ENCODE peak calls at places on chromosomes 4 and X, in four cellular contexts. B, H, S and O are unnamed samples.

GRCh38 chr4:99759988-99760387 is 56.6 kb upstream of the DAPP1 start:
- DNase-seq in H (no peak), S (no peak), B (no peak), O (no peak)

GRCh38 chrX:48835524-48836329 is at the start of gene PCSK1N:
- DNase-seq in S (peak; percentile 61), H (no peak), B (peak; percentile 62), O (no peak)

GRCh38 chr4:6891436-6892170 is 18.0 kb upstream of the TBC1D14 start:
- DNase-seq in H (peak; percentile 19), S (no peak), B (no peak), O (no peak)

GRCh38 chr4:108947526-108947925 is 184.7 kb upstream of the ETNPPL start:
- DNase-seq in B (no peak), S (no peak), H (no peak), O (no peak)

GRCh38 chrX:51163730-51164129 is 168.9 kb upstream of the NUDT10 start:
- DNase-seq in B (no peak), S (no peak), H (no peak), O (no peak)

GRCh38 chrX:45697591-45697990 is 496.9 kb upstream of the DIPK2B start:
- DNase-seq in H (peak; percentile 89), B (no peak), S (no peak), O (no peak)

GRCh38 chr4:84451546-84451945 is 47.5 kb downstream of the NKX6-1 start:
- DNase-seq in H (peak; percentile 20), B (peak; percentile 10), S (peak; percentile 48), O (no peak)

GRCh38 chr4:142846729-142847606 is 867 bp upstream of the INPP4B start:
- DNase-seq in S (peak; percentile 83), H (peak; percentile 39), B (peak; percentile 72), O (no peak)

GRCh38 chr4:142567199-142567598 is 278.9 kb downstream of the INPP4B start:
- DNase-seq in B (peak; percentile 40), H (peak; percentile 18), S (peak; percentile 87), O (no peak)

GRCh38 chrX:19127649-19128168 is 5.4 kb upstream of the ADGRG2 start:
- DNase-seq in H (no peak), B (no peak), S (no peak), O (no peak)

GRCh38 chr4:79597266-79597665 is 189.2 kb upstream of the GK2 start:
- DNase-seq in B (no peak), S (no peak), H (peak; percentile 27), O (no peak)

GRCh38 chr4:177393236-177393635 is 49.0 kb downstream of the AGA start:
- DNase-seq in B (no peak), H (no peak), S (no peak), O (no peak)

GRCh38 chrX:39595977-39596376 is 501.8 kb downstream of the BCOR start:
- DNase-seq in S (no peak), H (no peak), B (no peak), O (no peak)

GRCh38 chrX:20653070-20653469 is 386.4 kb upstream of the RPS6KA3 start:
- DNase-seq in S (no peak), H (peak; percentile 9), B (no peak), O (no peak)

GRCh38 chr4:21134994-21135393 is 434.7 kb downstream of the PACRGL start:
- DNase-seq in S (peak; percentile 65), H (peak; percentile 61), B (peak; percentile 42), O (no peak)

GRCh38 chr4:186790630-186791029 is 67.0 kb upstream of the FAT1 start:
- DNase-seq in B (no peak), S (no peak), H (no peak), O (no peak)

GRCh38 chr4:185534850-185535761 is at the start of gene PDLIM3:
- DNase-seq in B (peak; percentile 80), S (peak; percentile 87), H (peak; percentile 51), O (no peak)

DNA sequence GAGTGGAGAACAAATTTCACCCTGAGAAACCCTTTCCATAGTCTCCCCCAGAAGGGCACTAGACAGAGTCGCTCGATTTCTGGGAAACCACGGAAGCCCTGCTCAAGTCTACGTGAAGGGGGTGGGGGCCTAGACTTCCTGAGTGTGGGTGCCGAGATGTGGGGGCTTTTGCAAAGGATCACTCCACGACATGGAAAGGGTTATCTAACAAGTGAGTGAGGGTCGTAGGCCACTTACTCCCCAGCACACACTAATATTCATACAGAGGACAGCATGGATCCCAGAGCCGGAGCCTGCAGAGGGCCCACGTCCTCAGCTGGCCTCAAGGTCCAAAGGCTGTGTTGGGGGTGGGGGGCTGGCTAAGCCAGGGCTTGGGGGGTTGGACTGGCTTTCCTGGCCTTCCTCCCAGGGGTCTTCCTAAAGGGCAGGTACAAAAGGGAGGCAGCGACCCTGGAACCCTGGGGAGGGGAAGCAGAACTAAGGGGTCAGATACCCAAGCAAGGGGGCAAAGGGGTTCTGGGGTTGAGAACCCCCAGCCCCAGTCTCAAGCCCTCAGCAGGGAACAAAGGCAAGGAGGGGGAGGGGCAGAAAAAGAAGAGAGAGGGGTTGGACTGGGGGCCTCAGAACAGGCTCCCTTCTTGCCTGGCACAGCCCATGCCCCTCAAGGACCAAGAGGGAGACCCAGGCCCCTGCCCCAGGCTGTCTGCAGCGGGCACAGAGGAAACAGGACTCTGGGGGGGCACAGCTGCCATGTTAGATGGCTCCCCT is 1.6 kb downstream of the HMX1 start:
- DNase-seq in H (no peak), S (peak; percentile 39), B (no peak), O (no peak)
- TF ChIP-seq EZH2 in H (no peak), S (peak; percentile 78), B (peak; percentile 13), O (no peak)

DNA sequence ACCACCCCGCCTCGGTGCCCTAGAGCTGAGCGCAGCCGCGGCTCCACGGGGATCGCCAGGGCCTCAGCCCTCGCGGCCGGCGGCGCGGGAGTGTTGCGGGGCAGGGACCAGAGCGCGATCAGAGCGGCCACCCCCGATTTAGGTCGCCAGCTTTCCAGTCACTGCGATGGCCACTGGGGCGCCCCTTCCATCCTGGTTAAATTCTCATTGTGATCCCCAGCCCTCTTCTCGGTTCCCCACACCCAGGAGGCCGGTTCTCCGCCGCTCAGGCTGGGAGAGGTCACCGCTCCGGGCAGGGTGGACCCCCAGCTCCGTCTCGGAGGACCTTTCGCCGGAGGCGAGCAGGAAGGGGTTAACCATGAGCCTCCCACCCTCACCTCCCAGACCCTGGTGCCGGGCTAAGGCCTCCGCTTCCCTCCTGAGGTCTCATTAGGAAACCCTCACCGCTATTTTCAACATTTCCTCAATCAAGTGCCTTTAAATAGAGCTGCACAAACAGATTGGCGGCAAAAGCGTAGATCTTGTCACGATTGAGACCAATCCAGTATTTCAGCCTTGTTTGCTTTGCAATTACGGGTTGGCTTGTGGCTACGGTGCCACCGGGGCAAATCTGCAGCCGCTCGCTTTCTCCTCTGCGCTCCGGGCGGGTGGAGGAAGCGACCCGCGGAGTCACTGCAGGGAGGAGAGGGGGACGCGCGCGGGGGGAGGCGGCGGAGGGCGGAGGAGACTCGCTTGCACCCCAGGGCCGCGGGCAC is 8.3 kb upstream of the HAND2 start:
- DNase-seq in B (no peak), S (peak; percentile 58), H (peak; percentile 70), O (no peak)
- TF ChIP-seq EZH2 in B (peak; percentile 60), S (peak; percentile 55), H (no peak), O (no peak)

DNA sequence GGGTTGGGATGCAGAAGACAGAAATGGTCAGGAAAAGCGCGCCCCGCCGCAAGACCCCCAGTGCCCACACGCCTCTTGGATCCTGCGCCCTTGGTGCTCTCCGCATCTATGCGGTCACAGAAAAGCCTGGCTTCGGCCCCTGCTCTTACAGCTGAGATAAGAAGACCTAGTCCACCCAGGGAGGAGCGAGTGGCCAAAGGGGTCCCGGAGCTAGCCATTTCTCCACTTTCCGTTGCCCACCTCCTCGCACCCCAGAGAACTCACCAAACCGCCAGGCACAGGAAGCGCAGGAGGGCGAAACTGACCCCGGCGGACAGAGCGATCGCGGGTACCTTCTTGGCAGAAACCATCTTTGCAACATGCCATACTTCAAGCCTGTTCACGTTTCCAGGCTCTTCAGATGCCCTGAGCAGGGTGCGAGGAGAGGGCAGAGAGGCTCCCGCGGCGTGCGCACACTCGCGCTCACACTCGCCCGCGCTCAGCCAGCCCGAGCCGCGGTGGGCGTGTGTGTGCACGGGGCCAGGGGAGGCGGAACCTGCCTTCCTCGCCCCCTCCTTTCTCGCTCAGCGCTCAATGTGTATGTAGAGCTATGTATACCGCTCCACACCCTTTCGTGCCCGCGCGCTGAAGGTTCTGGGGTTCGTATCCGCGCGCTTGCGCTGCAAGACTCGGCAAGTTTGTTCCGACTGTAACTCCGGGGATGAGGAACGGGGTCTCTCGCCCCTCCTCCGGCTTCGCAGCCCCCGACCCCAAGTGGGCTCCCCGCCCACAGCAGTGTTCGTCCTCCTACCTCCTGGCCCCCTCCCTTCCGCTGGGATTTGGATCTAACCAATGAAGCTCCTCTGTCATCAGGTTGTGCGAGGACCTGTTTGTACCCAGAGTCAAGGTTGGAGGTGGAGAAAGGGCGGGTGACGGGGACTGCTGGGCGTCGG is at the start of gene GABRA4:
- DNase-seq in H (peak; percentile 0), S (peak; percentile 67), B (peak; percentile 26), O (no peak)
- TF ChIP-seq EZH2 in H (no peak), S (peak; percentile 62), B (peak; percentile 77), O (peak; percentile 61)

GRCh38 chrX:153647461-153648357 is 706 bp downstream of the DUSP9 start:
- DNase-seq in B (no peak), S (no peak), H (peak; percentile 13), O (no peak)
- TF ChIP-seq EZH2 in B (peak; percentile 44), S (no peak), H (no peak), O (no peak)

GRCh38 chr4:4859010-4859798 is at the start of gene MSX1:
- DNase-seq in S (peak; percentile 95), B (peak; percentile 94), H (peak; percentile 96), O (no peak)

GRCh38 chr4:4856071-4857000 is 3.1 kb upstream of the MSX1 start:
- DNase-seq in S (peak; percentile 69), B (peak; percentile 54), H (peak; percentile 55), O (no peak)

GRCh38 chr4:4858527-4858926 is 938 bp upstream of the MSX1 start:
- DNase-seq in S (no peak), H (no peak), B (no peak), O (no peak)

GRCh38 chr4:4857001-4857808 is 2.3 kb upstream of the MSX1 start:
- DNase-seq in S (no peak), B (no peak), H (no peak), O (no peak)

GRCh38 chr4:4857809-4858508 is 1.5 kb upstream of the MSX1 start:
- DNase-seq in H (no peak), B (no peak), S (peak; percentile 51), O (no peak)
- TF ChIP-seq EZH2 in H (no peak), B (peak; percentile 20), S (peak; percentile 64), O (no peak)